ENCODE peak calls at places on chromosomes 5 and 9, in four cellular contexts. One of them, this sample, is unnamed. For H4K20me1, the result is how much of the 10 kb centered on the place peaks cover.

GRCh38 chr9:111099199-111100005 is 61.1 kb upstream of the LPAR1 start:
- DNase-seq in HepG2: no peak
- DNase-seq in K562: no peak
- DNase-seq in GM12878: no peak
- DNase-seq in this sample: no peak

GRCh38 chr5:55306641-55307382 is 682 bp downstream of the DHX29 start:
- DNase-seq in HepG2: peak
- DNase-seq in K562: no peak
- DNase-seq in GM12878: no peak
- DNase-seq in this sample: no peak

GRCh38 chr5:107526-107925 is 15.6 kb downstream of the PLEKHG4B start:
- DNase-seq in HepG2: no peak
- DNase-seq in K562: no peak
- DNase-seq in GM12878: no peak
- DNase-seq in this sample: no peak

GRCh38 chr9:12856608-12857007 is 81.8 kb downstream of the LURAP1L start:
- DNase-seq in HepG2: no peak
- DNase-seq in K562: no peak
- DNase-seq in GM12878: no peak
- DNase-seq in this sample: no peak

GRCh38 chr5:175872287-175873089 is 1.1 kb downstream of the CPLX2 start:
- DNase-seq in HepG2: peak
- DNase-seq in K562: no peak
- DNase-seq in GM12878: no peak
- DNase-seq in this sample: no peak

GRCh38 chr5:178801021-178801420 is 58.7 kb upstream of the ZNF354B start:
- DNase-seq in HepG2: no peak
- DNase-seq in K562: no peak
- DNase-seq in GM12878: no peak
- DNase-seq in this sample: no peak

GRCh38 chr5:170143091-170143490 is 37.4 kb downstream of the FOXI1 start:
- DNase-seq in HepG2: no peak
- DNase-seq in K562: no peak
- DNase-seq in GM12878: no peak
- DNase-seq in this sample: no peak

GRCh38 chr9:85978496-85978895 is 37.5 kb downstream of the NAA35 start:
- DNase-seq in HepG2: no peak
- DNase-seq in K562: no peak
- DNase-seq in GM12878: no peak
- DNase-seq in this sample: peak

GRCh38 chr5:108061941-108062340 is 320.0 kb downstream of the FBXL17 start:
- DNase-seq in HepG2: no peak
- DNase-seq in K562: no peak
- DNase-seq in GM12878: no peak
- DNase-seq in this sample: peak

GRCh38 chr5:176796970-176797369 is 13.4 kb upstream of the UNC5A start:
- DNase-seq in HepG2: no peak
- DNase-seq in K562: no peak
- DNase-seq in GM12878: no peak
- DNase-seq in this sample: no peak

GRCh38 chr5:177403826-177404640 is 3.6 kb upstream of the PFN3 start:
- DNase-seq in HepG2: no peak
- DNase-seq in K562: peak
- DNase-seq in GM12878: no peak
- DNase-seq in this sample: peak

GRCh38 chr5:93649234-93649900 is 66.3 kb downstream of the NR2F1 start:
- DNase-seq in HepG2: no peak
- DNase-seq in K562: no peak
- DNase-seq in GM12878: no peak
- DNase-seq in this sample: no peak

GRCh38 chr9:98168952-98169488 is 23.4 kb downstream of the CORO2A start:
- DNase-seq in HepG2: peak
- DNase-seq in K562: peak
- DNase-seq in GM12878: peak
- DNase-seq in this sample: peak

GRCh38 chr5:153372433-153373167 is 117.9 kb upstream of the GRIA1 start:
- DNase-seq in HepG2: no peak
- DNase-seq in K562: no peak
- DNase-seq in GM12878: no peak
- DNase-seq in this sample: no peak

GRCh38 chr5:146402949-146403348 is 44.2 kb upstream of the TCERG1 start:
- DNase-seq in HepG2: no peak
- DNase-seq in K562: no peak
- DNase-seq in GM12878: no peak
- DNase-seq in this sample: no peak

GRCh38 chr5:62328772-62329491 is 22.9 kb downstream of the KIF2A start:
- DNase-seq in HepG2: no peak
- DNase-seq in K562: no peak
- DNase-seq in GM12878: no peak
- DNase-seq in this sample: no peak

GRCh38 chr5:62334082-62334481 is 28.1 kb downstream of the KIF2A start:
- DNase-seq in HepG2: no peak
- DNase-seq in K562: no peak
- DNase-seq in GM12878: no peak
- DNase-seq in this sample: no peak

GRCh38 chr5:62330302-62330701 is 24.3 kb downstream of the KIF2A start:
- DNase-seq in HepG2: no peak
- DNase-seq in K562: no peak
- DNase-seq in GM12878: no peak
- DNase-seq in this sample: no peak

GRCh38 chr5:62333250-62333800 is 27.3 kb downstream of the KIF2A start:
- DNase-seq in HepG2: no peak
- DNase-seq in K562: no peak
- DNase-seq in GM12878: no peak
- DNase-seq in this sample: no peak

DNA sequence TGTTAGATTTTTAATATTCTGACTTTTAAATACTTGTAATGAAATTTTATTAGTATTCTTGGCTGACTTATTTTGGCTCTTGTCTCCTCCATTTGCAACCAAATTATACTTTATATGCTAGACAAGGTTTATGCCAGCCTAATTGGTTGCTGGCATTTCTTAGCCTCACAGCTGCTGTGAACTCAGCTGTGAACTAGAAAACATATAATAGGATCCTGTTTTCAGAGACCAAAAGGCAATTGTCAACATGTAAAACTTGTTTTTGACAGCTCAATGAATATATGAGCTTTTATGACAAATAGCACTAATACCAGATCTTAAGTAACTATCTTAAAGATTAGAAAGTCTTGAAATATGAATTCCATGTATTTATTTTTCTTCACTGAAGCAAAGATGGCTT is 25.9 kb downstream of the KIF2A start:
- DNase-seq in HepG2: no peak
- DNase-seq in K562: no peak
- DNase-seq in GM12878: no peak
- DNase-seq in this sample: no peak
- H4K20me1 ChIP-seq in HepG2: under half
- H4K20me1 ChIP-seq in K562: under half
- H4K20me1 ChIP-seq in GM12878: under half
- H4K20me1 ChIP-seq in this sample: under half

GRCh38 chr9:21782207-21782606 is 20.2 kb upstream of the MTAP start:
- DNase-seq in HepG2: no peak
- DNase-seq in K562: no peak
- DNase-seq in GM12878: no peak
- DNase-seq in this sample: no peak
- H3K4me2 ChIP-seq in HepG2: no peak
- H3K4me2 ChIP-seq in K562: no peak
- H3K4me2 ChIP-seq in GM12878: no peak
- H3K4me2 ChIP-seq in this sample: no peak

GRCh38 chr9:14314424-14314928 is 535 bp upstream of the NFIB start:
- DNase-seq in HepG2: peak
- DNase-seq in K562: peak
- DNase-seq in GM12878: no peak
- DNase-seq in this sample: peak
- TF ChIP-seq BHLHE40 in HepG2: no peak
- TF ChIP-seq BHLHE40 in K562: no peak
- TF ChIP-seq BHLHE40 in GM12878: no peak
- TF ChIP-seq BHLHE40 in this sample: no peak

GRCh38 chr9:136517950-136518349 is 27.9 kb downstream of the NOTCH1 start:
- DNase-seq in HepG2: no peak
- DNase-seq in K562: no peak
- DNase-seq in GM12878: no peak
- DNase-seq in this sample: no peak

GRCh38 chr9:136519263-136520052 is 26.4 kb downstream of the NOTCH1 start:
- DNase-seq in HepG2: no peak
- DNase-seq in K562: no peak
- DNase-seq in GM12878: no peak
- DNase-seq in this sample: no peak

GRCh38 chr9:136517012-136517743 is 28.7 kb downstream of the NOTCH1 start:
- DNase-seq in HepG2: no peak
- DNase-seq in K562: no peak
- DNase-seq in GM12878: no peak
- DNase-seq in this sample: no peak

GRCh38 chr9:136520053-136520540 is 25.8 kb downstream of the NOTCH1 start:
- DNase-seq in HepG2: peak
- DNase-seq in K562: no peak
- DNase-seq in GM12878: no peak
- DNase-seq in this sample: no peak

DNA sequence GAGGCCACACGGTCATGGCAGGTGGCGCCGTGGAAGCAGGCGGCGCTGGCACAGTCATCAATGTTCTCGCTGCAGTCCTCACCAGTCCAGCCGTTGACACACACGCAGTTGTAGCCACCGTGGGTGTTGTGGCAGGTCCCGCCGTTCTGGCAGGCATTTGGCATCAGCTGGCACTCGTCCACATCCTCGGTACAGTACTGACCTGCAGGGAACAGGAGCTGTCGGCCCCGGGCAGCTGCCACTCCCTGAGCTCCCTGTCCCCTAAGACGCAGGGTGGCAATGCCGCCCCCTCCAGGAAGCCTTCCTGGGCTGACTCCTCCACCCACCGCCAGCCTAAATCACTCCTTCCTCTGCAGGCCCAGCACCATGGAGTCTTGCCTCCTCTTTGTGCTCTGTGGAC is 27.2 kb downstream of the NOTCH1 start:
- DNase-seq in HepG2: no peak
- DNase-seq in K562: no peak
- DNase-seq in GM12878: no peak
- DNase-seq in this sample: no peak
- H4K20me1 ChIP-seq in HepG2: under half
- H4K20me1 ChIP-seq in K562: under half
- H4K20me1 ChIP-seq in GM12878: under half
- H4K20me1 ChIP-seq in this sample: under half

GRCh38 chr5:147455822-147456221 is 54.0 kb downstream of the DPYSL3 start:
- DNase-seq in HepG2: no peak
- DNase-seq in K562: no peak
- DNase-seq in GM12878: no peak
- DNase-seq in this sample: no peak
- H3K4me2 ChIP-seq in HepG2: no peak
- H3K4me2 ChIP-seq in K562: no peak
- H3K4me2 ChIP-seq in GM12878: no peak
- H3K4me2 ChIP-seq in this sample: no peak

GRCh38 chr9:27528886-27529315 is 713 bp downstream of the MOB3B start:
- DNase-seq in HepG2: no peak
- DNase-seq in K562: peak
- DNase-seq in GM12878: no peak
- DNase-seq in this sample: no peak
- TF ChIP-seq BHLHE40 in HepG2: no peak
- TF ChIP-seq BHLHE40 in K562: no peak
- TF ChIP-seq BHLHE40 in GM12878: no peak
- TF ChIP-seq BHLHE40 in this sample: no peak

GRCh38 chr9:127789179-127789578 is 3.3 kb downstream of the CDK9 start:
- DNase-seq in HepG2: no peak
- DNase-seq in K562: no peak
- DNase-seq in GM12878: no peak
- DNase-seq in this sample: no peak
- H4K20me1 ChIP-seq in HepG2: under half
- H4K20me1 ChIP-seq in K562: under half
- H4K20me1 ChIP-seq in GM12878: under half
- H4K20me1 ChIP-seq in this sample: half or more

GRCh38 chr5:143234162-143234842 is 169.2 kb downstream of the NR3C1 start:
- DNase-seq in HepG2: peak
- DNase-seq in K562: no peak
- DNase-seq in GM12878: no peak
- DNase-seq in this sample: no peak
- H3K4me2 ChIP-seq in HepG2: peak
- H3K4me2 ChIP-seq in K562: no peak
- H3K4me2 ChIP-seq in GM12878: no peak
- H3K4me2 ChIP-seq in this sample: no peak

GRCh38 chr5:67826296-67826695 is 389.3 kb upstream of the PIK3R1 start:
- DNase-seq in HepG2: no peak
- DNase-seq in K562: no peak
- DNase-seq in GM12878: no peak
- DNase-seq in this sample: no peak
- TF ChIP-seq BHLHE40 in HepG2: no peak
- TF ChIP-seq BHLHE40 in K562: no peak
- TF ChIP-seq BHLHE40 in GM12878: no peak
- TF ChIP-seq BHLHE40 in this sample: no peak

GRCh38 chr5:149408252-149409099 is 29.4 kb upstream of the IL17B start:
- DNase-seq in HepG2: no peak
- DNase-seq in K562: no peak
- DNase-seq in GM12878: no peak
- DNase-seq in this sample: no peak
- H4K20me1 ChIP-seq in HepG2: under half
- H4K20me1 ChIP-seq in K562: under half
- H4K20me1 ChIP-seq in GM12878: under half
- H4K20me1 ChIP-seq in this sample: half or more